ENCODE peak calls at places on chromosomes 2 and 18, in four cellular contexts. O, N, C and T are unnamed samples.

GRCh38 chr2:232352511-232353091 is 25.9 kb upstream of the ALPP start:
- DNase-seq in O (no peak), N (peak), C (no peak), T (no peak)

GRCh38 chr2:217844696-217845095 is 158.1 kb downstream of the TNS1 start:
- DNase-seq in O (no peak), N (no peak), C (no peak), T (no peak)

GRCh38 chr2:45121236-45121927 is 112.1 kb upstream of the SIX2 start:
- DNase-seq in O (no peak), N (no peak), C (no peak), T (no peak)

GRCh38 chr2:70616168-70616694 is 62.6 kb upstream of the TGFA start:
- DNase-seq in O (no peak), N (no peak), C (no peak), T (no peak)

GRCh38 chr2:219289537-219290361 is 10.6 kb downstream of the DNAJB2 start:
- DNase-seq in O (no peak), N (no peak), C (no peak), T (no peak)

GRCh38 chr2:57878573-57878910 is 168.1 kb upstream of the VRK2 start:
- DNase-seq in O (no peak), N (no peak), C (no peak), T (no peak)

GRCh38 chr2:149617476-149617875 is 29.9 kb upstream of the MMADHC start:
- DNase-seq in O (no peak), N (no peak), C (no peak), T (no peak)

GRCh38 chr2:37869756-37870155 is 55.3 kb upstream of the RMDN2 start:
- DNase-seq in O (no peak), N (no peak), C (no peak), T (no peak)

GRCh38 chr2:186486651-186487647 is 889 bp downstream of the ZC3H15 start:
- DNase-seq in O (no peak), N (no peak), C (peak), T (no peak)

GRCh38 chr2:170530803-170531564 is 184.2 kb upstream of the SP5 start:
- DNase-seq in O (no peak), N (no peak), C (no peak), T (no peak)

GRCh38 chr2:200782243-200782642 is 29.5 kb upstream of the BZW1 start:
- DNase-seq in O (no peak), N (no peak), C (no peak), T (no peak)

GRCh38 chr18:9196568-9196967 is 60.0 kb downstream of the ANKRD12 start:
- DNase-seq in O (no peak), N (no peak), C (no peak), T (no peak)
- TF ChIP-seq NR2C2 in O (no peak), N (no peak), C (no peak), T (no peak)

GRCh38 chr2:579351-579886 is 97.8 kb downstream of the TMEM18 start:
- DNase-seq in O (no peak), N (no peak), C (no peak), T (no peak)
- TF ChIP-seq NR2C2 in O (no peak), N (no peak), C (no peak), T (no peak)

DNA sequence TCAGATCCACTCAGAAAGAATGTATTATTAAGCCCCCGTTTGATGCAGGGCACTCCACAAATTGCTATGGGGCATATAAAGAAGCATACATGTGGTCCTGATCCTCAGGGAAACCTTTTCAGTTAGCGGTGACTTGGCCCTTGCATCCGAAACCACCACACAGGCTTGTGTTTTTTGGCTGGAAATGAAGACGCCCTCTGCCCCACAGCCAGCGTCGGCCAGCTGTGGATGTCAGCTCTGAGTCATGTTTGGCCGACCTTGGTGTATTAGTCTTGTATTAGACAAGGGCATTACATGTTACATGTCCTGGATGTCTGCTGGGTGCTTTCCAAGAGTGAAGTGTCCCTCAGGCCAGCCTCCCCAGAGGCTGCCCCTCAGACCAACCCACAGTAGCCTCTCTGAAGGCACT is 107.6 kb upstream of the MAP3K20 start:
- DNase-seq in O (no peak), N (no peak), C (peak), T (no peak)
- TF ChIP-seq NR2C2 in O (no peak), N (no peak), C (no peak), T (no peak)

GRCh38 chr2:30394096-30394495 is 53.0 kb upstream of the LCLAT1 start:
- DNase-seq in O (no peak), N (no peak), C (no peak), T (no peak)
- TF ChIP-seq NR2C2 in O (no peak), N (no peak), C (no peak), T (no peak)

GRCh38 chr2:28602751-28603639 is 107.1 kb downstream of the PLB1 start:
- DNase-seq in O (no peak), N (no peak), C (no peak), T (no peak)

GRCh38 chr2:28602136-28602660 is 106.3 kb downstream of the PLB1 start:
- DNase-seq in O (no peak), N (no peak), C (no peak), T (no peak)

GRCh38 chr2:28601612-28602011 is 105.8 kb downstream of the PLB1 start:
- DNase-seq in O (no peak), N (no peak), C (no peak), T (no peak)

GRCh38 chr2:28598484-28598883 is 102.6 kb downstream of the PLB1 start:
- DNase-seq in O (no peak), N (no peak), C (no peak), T (no peak)

DNA sequence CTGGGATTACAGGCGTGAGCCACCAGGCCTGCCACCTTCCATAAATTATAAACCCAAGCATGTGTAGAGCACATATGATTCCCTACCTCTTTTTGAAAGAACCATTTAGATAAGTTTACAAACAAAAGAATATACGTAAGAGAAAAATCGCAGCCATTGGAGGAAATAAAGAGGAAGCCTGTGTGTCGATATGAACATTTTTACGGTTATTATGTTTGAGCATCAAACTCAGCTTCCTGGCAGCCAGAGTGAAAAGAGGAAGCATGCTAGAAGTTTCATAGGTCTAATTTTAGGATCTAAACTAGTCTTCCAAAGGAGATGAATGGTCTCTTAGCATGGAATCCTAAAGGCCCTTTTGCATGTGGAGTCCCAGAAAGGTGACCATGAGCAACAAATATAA is 104.3 kb downstream of the PLB1 start:
- DNase-seq in O (no peak), N (no peak), C (no peak), T (no peak)
- TF ChIP-seq NR2C2 in O (no peak), N (no peak), C (no peak), T (no peak)

GRCh38 chr2:56671973-56672569 is 488.3 kb downstream of the CCDC85A start:
- DNase-seq in O (no peak), N (no peak), C (no peak), T (no peak)
- TF ChIP-seq NR2C2 in O (no peak), N (no peak), C (no peak), T (no peak)

DNA sequence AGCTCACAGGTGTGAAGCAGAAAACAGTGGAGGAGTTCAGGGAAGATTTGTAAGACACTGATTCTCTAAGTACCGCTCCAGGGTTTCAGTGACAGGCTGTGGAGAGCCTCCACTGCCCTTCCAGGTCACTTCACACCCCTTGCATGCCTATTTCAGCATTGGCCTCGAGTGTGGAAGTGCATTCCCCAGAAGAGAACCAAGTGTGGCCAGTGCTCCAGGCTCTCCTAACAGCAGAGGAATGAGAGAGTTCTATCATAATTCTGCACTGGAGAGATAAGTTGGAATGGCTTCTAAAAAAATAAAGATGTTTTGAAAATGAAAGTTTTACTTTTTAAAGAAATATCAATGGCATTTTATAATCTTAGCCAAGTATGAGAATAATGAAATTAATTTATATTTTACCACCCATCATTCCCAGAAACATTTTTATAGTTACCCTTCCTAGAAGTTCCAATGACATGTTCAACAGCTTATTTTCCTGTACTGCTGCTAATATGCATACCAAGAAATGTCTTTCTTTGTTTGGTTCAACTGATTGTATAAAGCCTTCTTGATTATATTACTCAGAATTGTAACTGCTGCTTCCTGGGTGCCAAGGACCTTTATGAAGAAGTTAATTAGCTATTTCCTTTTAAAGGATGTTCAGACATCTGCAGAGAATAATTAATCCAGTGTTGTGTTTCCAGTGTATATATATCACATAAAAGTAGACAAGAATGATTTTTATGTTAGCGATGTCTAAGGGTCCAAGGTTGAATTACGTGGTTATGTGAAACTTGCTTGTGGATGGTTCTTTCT is 61.0 kb upstream of the SERPINE2 start:
- DNase-seq in O (no peak), N (no peak), C (no peak), T (no peak)
- TF ChIP-seq NR2C2 in O (no peak), N (no peak), C (no peak), T (no peak)

GRCh38 chr2:59584958-59585357 is 968.5 kb downstream of the BCL11A start:
- DNase-seq in O (no peak), N (peak), C (peak), T (no peak)
- TF ChIP-seq NR2C2 in O (no peak), N (no peak), C (no peak), T (no peak)